ENCODE peak calls at places on chromosomes 1 and 21, in four cellular contexts. One of them, this sample, is unnamed.

GRCh38 chr1:173392895-173393654 is 84.1 kb upstream of the PRDX6 start:
- DNase-seq in activated naive CD4-positive, alpha-beta T cell treated with Interleukin-2 at 50 U/mL for 16 hours: no peak
- DNase-seq in fibroblast of mammary gland: peak
- DNase-seq in psoas muscle: no peak
- DNase-seq in this sample: no peak

GRCh38 chr1:98276514-98276913 is 355.7 kb upstream of the DPYD start:
- DNase-seq in fibroblast of mammary gland: no peak
- DNase-seq in psoas muscle: no peak
- DNase-seq in activated naive CD4-positive, alpha-beta T cell treated with Interleukin-2 at 50 U/mL for 16 hours: no peak
- DNase-seq in this sample: no peak

GRCh38 chr1:25922633-25923567 is 16.7 kb upstream of the STMN1 start:
- DNase-seq in activated naive CD4-positive, alpha-beta T cell treated with Interleukin-2 at 50 U/mL for 16 hours: peak
- DNase-seq in psoas muscle: peak
- DNase-seq in fibroblast of mammary gland: no peak
- DNase-seq in this sample: no peak

GRCh38 chr1:31796707-31797106 is 19.1 kb downstream of the SPOCD1 start:
- DNase-seq in psoas muscle: no peak
- DNase-seq in activated naive CD4-positive, alpha-beta T cell treated with Interleukin-2 at 50 U/mL for 16 hours: no peak
- DNase-seq in fibroblast of mammary gland: no peak
- DNase-seq in this sample: no peak

GRCh38 chr1:53722025-53722424 is 16.9 kb downstream of the GLIS1 start:
- DNase-seq in activated naive CD4-positive, alpha-beta T cell treated with Interleukin-2 at 50 U/mL for 16 hours: no peak
- DNase-seq in psoas muscle: no peak
- DNase-seq in fibroblast of mammary gland: peak
- DNase-seq in this sample: no peak

GRCh38 chr1:16083486-16083885 is 10.0 kb upstream of the FAM131C start:
- DNase-seq in activated naive CD4-positive, alpha-beta T cell treated with Interleukin-2 at 50 U/mL for 16 hours: no peak
- DNase-seq in fibroblast of mammary gland: no peak
- DNase-seq in psoas muscle: no peak
- DNase-seq in this sample: no peak

GRCh38 chr21:43299441-43300277 is 127.3 kb downstream of the SIK1 start:
- DNase-seq in activated naive CD4-positive, alpha-beta T cell treated with Interleukin-2 at 50 U/mL for 16 hours: no peak
- DNase-seq in psoas muscle: peak
- DNase-seq in fibroblast of mammary gland: no peak
- DNase-seq in this sample: no peak

GRCh38 chr21:37044643-37045042 is 28.2 kb downstream of the PIGP start:
- DNase-seq in activated naive CD4-positive, alpha-beta T cell treated with Interleukin-2 at 50 U/mL for 16 hours: no peak
- DNase-seq in fibroblast of mammary gland: no peak
- DNase-seq in psoas muscle: no peak
- DNase-seq in this sample: no peak

GRCh38 chr1:20216574-20216973 is 30.3 kb upstream of the PLA2G2C start:
- DNase-seq in psoas muscle: no peak
- DNase-seq in fibroblast of mammary gland: peak
- DNase-seq in activated naive CD4-positive, alpha-beta T cell treated with Interleukin-2 at 50 U/mL for 16 hours: no peak
- DNase-seq in this sample: no peak

GRCh38 chr1:211833174-211833820 is 2.7 kb upstream of the LPGAT1 start:
- DNase-seq in activated naive CD4-positive, alpha-beta T cell treated with Interleukin-2 at 50 U/mL for 16 hours: peak
- DNase-seq in fibroblast of mammary gland: no peak
- DNase-seq in psoas muscle: no peak
- DNase-seq in this sample: no peak

GRCh38 chr1:160194737-160195059 is 4.3 kb downstream of the CASQ1 start:
- DNase-seq in psoas muscle: no peak
- DNase-seq in activated naive CD4-positive, alpha-beta T cell treated with Interleukin-2 at 50 U/mL for 16 hours: no peak
- DNase-seq in fibroblast of mammary gland: no peak
- DNase-seq in this sample: no peak

GRCh38 chr1:91828007-91828321 is 58.0 kb downstream of the TGFBR3 start:
- DNase-seq in psoas muscle: no peak
- DNase-seq in activated naive CD4-positive, alpha-beta T cell treated with Interleukin-2 at 50 U/mL for 16 hours: no peak
- DNase-seq in fibroblast of mammary gland: no peak
- DNase-seq in this sample: no peak